ENCODE peak calls at places on chromosomes 5 and 9, in five cellular contexts. B, S, Q, T and R are unnamed samples.

GRCh38 chr9:82436480-82436879 is 447.9 kb downstream of the SPATA31D1 start:
- DNase-seq in B (no peak), S (no peak), Q (no peak), T (no peak), R (no peak)

GRCh38 chr5:128629162-128629561 is 91.1 kb upstream of the FBN2 start:
- DNase-seq in B (no peak), S (no peak), Q (no peak), T (no peak), R (no peak)

GRCh38 chr5:175344331-175345200 is 99.4 kb downstream of the DRD1 start:
- DNase-seq in B (no peak), S (no peak), Q (peak), T (peak), R (no peak)

GRCh38 chr5:145483211-145483610 is 351.9 kb downstream of the PRELID2 start:
- DNase-seq in B (no peak), S (no peak), Q (no peak), T (no peak), R (no peak)

GRCh38 chr5:74140409-74140808 is 500.1 kb downstream of the ENC1 start:
- DNase-seq in B (no peak), S (no peak), Q (no peak), T (no peak), R (no peak)

GRCh38 chr5:143775258-143775657 is 36.7 kb upstream of the HMHB1 start:
- DNase-seq in B (no peak), S (no peak), Q (no peak), T (no peak), R (peak)

GRCh38 chr5:38720691-38721361 is 125.0 kb upstream of the OSMR start:
- DNase-seq in B (no peak), S (no peak), Q (no peak), T (no peak), R (no peak)

GRCh38 chr9:22158983-22159382 is 149.9 kb upstream of the CDKN2B start:
- DNase-seq in B (no peak), S (no peak), Q (peak), T (peak), R (no peak)

GRCh38 chr5:172607213-172607793 is 33.8 kb upstream of the NEURL1B start:
- DNase-seq in B (no peak), S (no peak), Q (no peak), T (no peak), R (no peak)

GRCh38 chr5:140351609-140352334 is 5.4 kb upstream of the HBEGF start:
- DNase-seq in B (no peak), S (no peak), Q (peak), T (peak), R (peak)

GRCh38 chr9:134597041-134597913 is 44.3 kb upstream of the COL5A1 start:
- DNase-seq in B (no peak), S (no peak), Q (no peak), T (no peak), R (no peak)

GRCh38 chr5:169978744-169979143 is 1.6 kb downstream of the INSYN2B start:
- DNase-seq in B (no peak), S (no peak), Q (no peak), T (no peak), R (no peak)
- TF ChIP-seq EZH2 in B (no peak), S (no peak), Q (no peak), T (no peak), R (no peak)

DNA sequence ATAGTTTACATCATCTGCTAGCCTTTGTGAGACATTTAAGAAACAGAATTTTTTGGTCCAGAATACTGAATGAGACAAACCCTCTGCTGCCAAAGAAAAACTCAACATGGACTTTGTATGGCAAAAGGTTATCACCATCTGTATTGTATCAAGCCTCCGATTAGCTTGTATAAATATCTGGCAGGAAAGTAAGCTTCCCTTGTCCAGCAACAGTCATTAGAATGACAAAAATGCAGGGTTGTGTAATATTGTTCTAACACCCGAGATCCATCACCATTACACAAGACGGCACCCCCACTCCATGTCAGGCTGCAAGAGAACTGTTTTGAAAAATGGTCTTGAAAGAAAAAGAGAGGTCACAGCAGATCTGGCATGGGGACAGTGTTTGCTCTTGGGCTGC is 23.6 kb downstream of the SVEP1 start:
- DNase-seq in B (no peak), S (no peak), Q (peak), T (no peak), R (no peak)
- TF ChIP-seq RAD21 in B (no peak), S (no peak), Q (no peak), T (no peak), R (no peak)

GRCh38 chr9:114156658-114157421 is 1.5 kb downstream of the COL27A1 start:
- DNase-seq in B (no peak), S (no peak), Q (no peak), T (no peak), R (no peak)
- TF ChIP-seq EZH2 in B (no peak), S (no peak), Q (no peak), T (no peak), R (no peak)

GRCh38 chr9:124238546-124239140 is 19.1 kb upstream of the NEK6 start:
- DNase-seq in B (no peak), S (no peak), Q (no peak), T (no peak), R (no peak)
- TF ChIP-seq RAD21 in B (no peak), S (no peak), Q (no peak), T (no peak), R (no peak)

GRCh38 chr5:1387059-1387755 is 42.3 kb upstream of the CLPTM1L start:
- DNase-seq in B (no peak), S (no peak), Q (no peak), T (no peak), R (no peak)

GRCh38 chr5:1384521-1384920 is 39.6 kb upstream of the CLPTM1L start:
- DNase-seq in B (no peak), S (no peak), Q (no peak), T (no peak), R (no peak)

GRCh38 chr5:1385395-1386273 is 40.7 kb upstream of the CLPTM1L start:
- DNase-seq in B (no peak), S (no peak), Q (peak), T (no peak), R (peak)

GRCh38 chr5:1387876-1388275 is 43.0 kb upstream of the CLPTM1L start:
- DNase-seq in B (no peak), S (no peak), Q (no peak), T (no peak), R (no peak)

GRCh38 chr5:1386274-1386717 is 41.4 kb upstream of the CLPTM1L start:
- DNase-seq in B (no peak), S (no peak), Q (no peak), T (no peak), R (no peak)
- TF ChIP-seq EZH2 in B (peak), S (peak), Q (no peak), T (no peak), R (peak)

DNA sequence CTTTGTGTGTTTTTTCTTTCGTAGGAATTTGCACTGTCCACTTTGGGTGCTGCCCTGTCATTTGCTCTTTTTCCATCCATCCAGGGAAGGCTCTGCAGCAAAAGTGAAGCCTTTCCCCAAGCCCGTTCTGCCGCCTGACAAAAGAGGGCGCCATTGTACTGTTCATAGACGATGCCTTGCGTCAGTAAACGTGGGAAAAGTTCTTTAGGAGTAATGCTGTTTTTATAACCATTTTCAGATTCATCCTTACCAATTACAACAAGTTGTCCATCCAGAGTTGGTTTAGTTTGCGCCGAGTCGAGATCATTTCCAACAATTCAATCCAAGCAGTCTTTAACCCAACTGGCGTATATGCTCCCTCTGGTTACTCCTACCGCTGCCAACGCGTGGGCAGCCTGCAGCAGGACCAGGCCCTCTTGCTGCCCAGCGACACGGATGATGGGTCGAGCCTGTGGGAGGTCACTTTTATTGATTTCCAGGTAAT is 34.3 kb upstream of the RPS23 start:
- DNase-seq in B (no peak), S (peak), Q (peak), T (peak), R (peak)
- TF ChIP-seq RAD21 in B (peak), S (peak), Q (peak), T (peak), R (peak)

GRCh38 chr9:117415584-117415937 is 704 bp upstream of the ASTN2 start:
- DNase-seq in B (no peak), S (no peak), Q (no peak), T (no peak), R (no peak)
- TF ChIP-seq EZH2 in B (no peak), S (no peak), Q (no peak), T (no peak), R (no peak)

GRCh38 chr9:3986060-3986459 is 313.8 kb downstream of the GLIS3 start:
- DNase-seq in B (no peak), S (no peak), Q (no peak), T (no peak), R (no peak)

GRCh38 chr9:3980212-3980611 is 319.7 kb downstream of the GLIS3 start:
- DNase-seq in B (no peak), S (no peak), Q (no peak), T (no peak), R (no peak)

GRCh38 chr9:3977388-3977787 is 322.5 kb downstream of the GLIS3 start:
- DNase-seq in B (no peak), S (no peak), Q (no peak), T (no peak), R (no peak)

GRCh38 chr9:3981897-3982296 is 318.0 kb downstream of the GLIS3 start:
- DNase-seq in B (no peak), S (no peak), Q (no peak), T (no peak), R (no peak)

DNA sequence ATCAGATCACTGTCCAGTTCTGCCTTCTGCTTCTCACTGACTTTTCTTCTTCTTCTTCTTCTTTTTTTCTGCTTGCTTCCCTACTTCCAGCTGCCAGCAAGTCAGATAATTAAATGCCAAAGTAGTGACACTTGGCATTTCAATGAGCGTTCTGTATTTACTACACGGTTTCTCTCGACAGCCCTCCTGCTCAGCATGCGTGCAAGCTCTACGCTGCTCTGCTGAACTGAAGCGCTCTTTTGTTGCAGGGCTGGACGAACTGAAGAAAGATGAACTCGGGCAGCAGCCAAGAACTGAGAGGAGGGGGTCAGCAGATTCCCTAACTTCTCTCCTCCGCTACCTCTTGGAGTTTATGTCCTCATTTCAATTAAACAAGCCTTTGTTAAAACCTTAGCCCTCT is 319.1 kb downstream of the GLIS3 start:
- DNase-seq in B (no peak), S (no peak), Q (no peak), T (no peak), R (no peak)
- TF ChIP-seq RAD21 in B (no peak), S (no peak), Q (no peak), T (no peak), R (no peak)